ENCODE peak calls at places on chromosomes 7 and 10, in eight cellular contexts. H is hepatocyte, C is progenitor cell of endocrine pancreas, D is IMR-90, L is coronary artery, X is A549, T is transverse colon, B is neural crest cell. Z is an unnamed sample.

GRCh38 chr10:22321156-22321711 is 335 bp downstream of the BMI1 start:
- DNase-seq in H (peak; percentile 84), C (peak; percentile 52), D (peak; percentile 71), L (no peak), X (peak; percentile 82), T (peak; percentile 61), B (peak; percentile 66), Z (peak; percentile 63)

GRCh38 chr10:14382022-14382421 is 51.3 kb upstream of the FRMD4A start:
- DNase-seq in H (no peak), C (no peak), D (peak; percentile 70), L (no peak), X (no peak), T (no peak), B (no peak), Z (no peak)

GRCh38 chr7:4871056-4871680 is 9.3 kb upstream of the PAPOLB start:
- DNase-seq in H (no peak), C (no peak), D (no peak), L (no peak), X (no peak), T (no peak), B (no peak), Z (no peak)

GRCh38 chr10:535051-535450 is 154.4 kb downstream of the DIP2C start:
- DNase-seq in H (no peak), C (no peak), D (no peak), L (no peak), X (no peak), T (no peak), B (no peak), Z (no peak)

GRCh38 chr7:41222704-41223103 is 480.2 kb downstream of the INHBA start:
- DNase-seq in H (no peak), C (no peak), D (peak; percentile 96), L (no peak), X (no peak), T (no peak), B (no peak), Z (peak; percentile 67)

GRCh38 chr7:44072364-44073231 is 7.2 kb upstream of the PGAM2 start:
- DNase-seq in H (peak; percentile 84), C (no peak), D (peak; percentile 84), L (peak; percentile 92), X (peak; percentile 70), T (peak; percentile 71), B (peak; percentile 61), Z (peak; percentile 93)

GRCh38 chr7:96349572-96349971 is 27.7 kb upstream of the SLC25A13 start:
- DNase-seq in H (peak; percentile 65), C (no peak), D (no peak), L (no peak), X (no peak), T (peak; percentile 76), B (no peak), Z (no peak)

GRCh38 chr10:105347487-105347886 is 706.4 kb downstream of the SORCS3 start:
- DNase-seq in H (no peak), C (no peak), D (no peak), L (no peak), X (no peak), T (no peak), B (no peak), Z (no peak)

GRCh38 chr10:17454801-17455520 is 566 bp upstream of the ST8SIA6 start:
- DNase-seq in H (no peak), C (no peak), D (no peak), L (no peak), X (no peak), T (no peak), B (no peak), Z (no peak)

GRCh38 chr7:107703872-107704271 is 40.1 kb upstream of the CBLL1 start:
- DNase-seq in H (no peak), C (no peak), D (no peak), L (no peak), X (no peak), T (no peak), B (no peak), Z (no peak)

GRCh38 chr7:129853661-129854268 is 99.0 kb downstream of the UBE2H start:
- DNase-seq in H (no peak), C (no peak), D (no peak), L (no peak), X (peak; percentile 27), T (no peak), B (no peak), Z (peak; percentile 53)

GRCh38 chr10:124349231-124349992 is 69.3 kb downstream of the OAT start:
- DNase-seq in H (no peak), C (no peak), D (no peak), L (peak; percentile 65), X (no peak), T (no peak), B (no peak), Z (no peak)

GRCh38 chr10:124346831-124347230 is 71.9 kb downstream of the OAT start:
- DNase-seq in H (no peak), C (no peak), D (no peak), L (peak; percentile 57), X (no peak), T (no peak), B (no peak), Z (no peak)

GRCh38 chr10:124349993-124350280 is 68.8 kb downstream of the OAT start:
- DNase-seq in H (no peak), C (no peak), D (no peak), L (peak; percentile 58), X (no peak), T (no peak), B (no peak), Z (no peak)

GRCh38 chr10:124348801-124349200 is 69.9 kb downstream of the OAT start:
- DNase-seq in H (no peak), C (no peak), D (no peak), L (peak; percentile 40), X (no peak), T (no peak), B (no peak), Z (no peak)

GRCh38 chr10:124347956-124348355 is 70.8 kb downstream of the OAT start:
- DNase-seq in H (no peak), C (no peak), D (no peak), L (no peak), X (no peak), T (no peak), B (no peak), Z (no peak)
- TF ChIP-seq CTCF in H (no peak), C (no peak), D (no peak), L (no peak), X (no peak), T (no peak), B (no peak), Z (no peak)

DNA sequence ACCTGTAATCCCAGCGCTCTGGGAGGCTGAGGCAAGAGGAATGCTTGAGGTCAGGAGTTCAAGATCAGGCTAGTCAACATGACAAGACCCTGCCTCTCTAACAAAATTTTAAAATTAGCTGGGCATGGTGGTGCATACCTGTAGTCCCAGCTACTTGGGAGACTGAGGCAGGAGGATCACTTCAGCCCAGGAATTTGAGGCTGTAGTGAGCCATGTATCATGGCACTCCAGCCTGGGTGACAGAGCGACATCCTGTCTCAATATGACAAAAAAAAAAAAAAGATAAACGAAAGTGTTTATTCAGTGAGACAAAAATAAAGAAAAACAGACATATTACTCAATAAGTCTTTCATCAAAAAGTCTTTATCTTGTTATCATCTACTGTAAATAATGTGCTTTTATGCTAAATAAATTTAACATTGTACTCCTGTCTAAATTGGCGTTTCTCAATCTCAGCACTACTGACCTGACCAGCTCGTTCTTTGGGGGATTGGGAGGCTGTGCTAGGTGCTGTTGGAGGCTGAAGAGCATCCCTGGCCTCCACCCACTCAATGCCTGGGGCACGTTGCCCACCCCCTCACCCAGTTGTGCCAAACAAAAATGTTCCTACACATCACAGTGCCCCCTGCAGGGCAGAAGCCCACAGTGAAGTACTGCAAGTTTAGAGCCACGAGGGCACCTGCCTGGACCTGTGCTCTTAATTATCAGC is 57.7 kb downstream of the NCAPG2 start:
- DNase-seq in H (no peak), C (no peak), D (no peak), L (no peak), X (peak; percentile 35), T (peak; percentile 17), B (peak; percentile 16), Z (no peak)
- TF ChIP-seq CTCF in H (peak; percentile 24), C (peak; percentile 42), D (no peak), L (no peak), X (peak; percentile 50), T (peak; percentile 43), B (peak; percentile 56), Z (peak; percentile 71)

GRCh38 chr7:78095549-78095948 is 297.0 kb downstream of the PHTF2 start:
- DNase-seq in H (no peak), C (no peak), D (peak; percentile 83), L (no peak), X (no peak), T (no peak), B (no peak), Z (peak; percentile 77)

DNA sequence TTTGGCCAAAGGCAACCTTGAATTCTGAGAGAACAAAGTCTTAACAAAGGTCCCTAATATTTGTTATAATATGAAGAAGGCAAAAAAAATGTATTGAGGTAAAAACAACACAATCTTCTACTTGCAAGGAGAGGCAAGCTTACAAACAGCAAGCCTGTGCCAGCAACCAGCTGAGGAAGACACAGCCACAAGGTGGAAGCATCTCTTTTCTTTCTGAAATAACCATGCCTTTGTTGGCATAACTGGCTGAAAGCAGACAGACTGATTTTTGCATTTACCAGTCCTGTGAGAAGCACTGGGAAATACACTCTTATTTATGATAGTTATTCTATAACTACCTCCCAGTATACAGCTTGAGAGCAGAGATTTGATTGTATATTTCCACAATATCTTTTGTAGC is 292.0 kb downstream of the PHTF2 start:
- DNase-seq in H (no peak), C (no peak), D (peak; percentile 16), L (no peak), X (peak; percentile 7), T (no peak), B (no peak), Z (peak; percentile 39)
- TF ChIP-seq CTCF in H (peak; percentile 32), C (no peak), D (no peak), L (no peak), X (no peak), T (no peak), B (no peak), Z (peak; percentile 60)

GRCh38 chr7:132251327-132251659 is 325.0 kb downstream of the PLXNA4 start:
- DNase-seq in H (peak; percentile 27), C (no peak), D (no peak), L (peak; percentile 66), X (peak; percentile 17), T (peak; percentile 88), B (peak; percentile 32), Z (no peak)

GRCh38 chr7:132247995-132248618 is 328.2 kb downstream of the PLXNA4 start:
- DNase-seq in H (no peak), C (no peak), D (no peak), L (peak; percentile 11), X (no peak), T (no peak), B (no peak), Z (no peak)

GRCh38 chr7:132248841-132249590 is 327.3 kb downstream of the PLXNA4 start:
- DNase-seq in H (no peak), C (no peak), D (no peak), L (peak; percentile 45), X (no peak), T (no peak), B (no peak), Z (no peak)

GRCh38 chr7:132250480-132251326 is 325.6 kb downstream of the PLXNA4 start:
- DNase-seq in H (no peak), C (no peak), D (no peak), L (peak; percentile 26), X (no peak), T (no peak), B (no peak), Z (no peak)

DNA sequence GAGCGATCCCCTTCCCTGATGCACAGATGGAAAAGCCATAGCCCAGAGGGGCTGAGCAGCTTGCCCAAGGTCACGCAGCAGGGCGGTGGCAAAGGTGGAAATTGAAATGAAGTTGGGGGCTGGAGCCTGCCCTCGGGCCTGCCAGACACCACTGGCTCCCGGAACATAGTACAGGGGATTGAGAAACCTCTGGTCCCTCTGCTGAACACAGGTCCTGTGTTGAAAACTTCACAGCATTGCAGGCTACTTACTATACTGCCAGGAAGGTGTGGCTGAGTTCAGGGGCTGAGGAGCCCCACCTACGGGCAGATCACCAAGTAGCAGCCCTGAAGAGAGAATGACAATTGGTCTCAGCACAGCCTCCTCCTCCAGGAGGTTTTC is 326.7 kb downstream of the PLXNA4 start:
- DNase-seq in H (peak; percentile 54), C (no peak), D (no peak), L (peak; percentile 52), X (peak; percentile 59), T (peak; percentile 57), B (no peak), Z (no peak)
- TF ChIP-seq CTCF in H (peak; percentile 35), C (peak; percentile 38), D (no peak), L (no peak), X (peak; percentile 48), T (peak; percentile 26), B (peak; percentile 53), Z (peak; percentile 31)